ENCODE peak calls at places on chromosomes 7 and 10, in four cellular contexts. T is NCI-H526, Z is adrenal gland, U is GM12878. M is an unnamed sample.

GRCh38 chr7:618539-619355 is 99.1 kb upstream of the PDGFA start:
- DNase-seq in T (no peak), Z (no peak), U (no peak), M (no peak)

GRCh38 chr10:111087968-111088505 is 11.2 kb downstream of the ADRA2A start:
- DNase-seq in T (no peak), Z (no peak), U (no peak), M (no peak)

GRCh38 chr7:156096806-156097538 is 284.7 kb upstream of the SHH start:
- DNase-seq in T (no peak), Z (no peak), U (no peak), M (no peak)

GRCh38 chr7:122675011-122675410 is 23.9 kb downstream of the RNF133 start:
- DNase-seq in T (no peak), Z (peak), U (no peak), M (no peak)

GRCh38 chr10:121595321-121595805 is 2.9 kb downstream of the FGFR2 start:
- DNase-seq in T (no peak), Z (no peak), U (no peak), M (no peak)

GRCh38 chr7:39621784-39622411 is 1.5 kb upstream of the RALA start:
- DNase-seq in T (no peak), Z (no peak), U (no peak), M (peak)

GRCh38 chr7:150961510-150962284 is 16.4 kb downstream of the KCNH2 start:
- DNase-seq in T (no peak), Z (no peak), U (no peak), M (no peak)

GRCh38 chr7:128323489-128324362 is 20.0 kb downstream of the RBM28 start:
- DNase-seq in T (no peak), Z (peak), U (no peak), M (no peak)

GRCh38 chr10:77287647-77288120 is 349.9 kb downstream of the KCNMA1 start:
- DNase-seq in T (no peak), Z (no peak), U (no peak), M (no peak)

GRCh38 chr7:1140481-1141104 is 19.4 kb downstream of the ZFAND2A start:
- DNase-seq in T (no peak), Z (peak), U (peak), M (no peak)

GRCh38 chr7:47282790-47283496 is 299.0 kb downstream of the TNS3 start:
- DNase-seq in T (no peak), Z (no peak), U (no peak), M (no peak)

GRCh38 chr10:78304091-78305045 is 270.7 kb downstream of the RPS24 start:
- DNase-seq in T (no peak), Z (no peak), U (no peak), M (no peak)

GRCh38 chr7:50690541-50691011 is 92.1 kb downstream of the GRB10 start:
- DNase-seq in T (no peak), Z (no peak), U (no peak), M (no peak)

GRCh38 chr10:126640391-126640790 is 30.1 kb downstream of the C10orf90 start:
- DNase-seq in T (no peak), Z (no peak), U (no peak), M (no peak)

GRCh38 chr10:5283305-5284158 is 81.2 kb upstream of the UCN3 start:
- DNase-seq in T (peak), Z (peak), U (no peak), M (no peak)

GRCh38 chr10:52864459-52865106 is 92.0 kb upstream of the MBL2 start:
- DNase-seq in T (no peak), Z (peak), U (no peak), M (no peak)

GRCh38 chr10:71494470-71494869 is 97.8 kb downstream of the CDH23 start:
- DNase-seq in T (no peak), Z (no peak), U (no peak), M (no peak)

GRCh38 chr7:28298870-28299484 is 113.3 kb upstream of the CREB5 start:
- DNase-seq in T (peak), Z (peak), U (no peak), M (no peak)

GRCh38 chr10:100019824-100020160 is 10.0 kb upstream of the DNMBP start:
- DNase-seq in T (peak), Z (no peak), U (no peak), M (no peak)

GRCh38 chr7:82745117-82745516 is 301.5 kb upstream of the CACNA2D1 start:
- DNase-seq in T (no peak), Z (no peak), U (no peak), M (no peak)

GRCh38 chr7:194257-194995 is 2.1 kb downstream of the FAM20C start:
- DNase-seq in T (no peak), Z (no peak), U (no peak), M (no peak)

GRCh38 chr10:8056891-8057331 is 2.4 kb downstream of the GATA3 start:
- DNase-seq in T (no peak), Z (no peak), U (peak), M (no peak)

GRCh38 chr7:151745090-151745638 is 131.8 kb downstream of the PRKAG2 start:
- DNase-seq in T (peak), Z (peak), U (no peak), M (no peak)

GRCh38 chr10:117562896-117563737 is 20.6 kb downstream of the EMX2 start:
- DNase-seq in T (no peak), Z (no peak), U (no peak), M (no peak)

GRCh38 chr7:130141858-130142653 is 63.1 kb downstream of the TMEM209 start:
- DNase-seq in T (peak), Z (no peak), U (no peak), M (no peak)

GRCh38 chr7:134368851-134369533 is 52.3 kb upstream of the SLC35B4 start:
- DNase-seq in T (peak), Z (no peak), U (no peak), M (no peak)

GRCh38 chr10:62662471-62662870 is 142.0 kb upstream of the ADO start:
- DNase-seq in T (no peak), Z (no peak), U (no peak), M (no peak)

GRCh38 chr7:114629762-114630161 is 215.1 kb downstream of the FOXP2 start:
- DNase-seq in T (no peak), Z (no peak), U (no peak), M (no peak)

GRCh38 chr7:48511021-48511579 is 339.8 kb downstream of the ABCA13 start:
- DNase-seq in T (no peak), Z (no peak), U (no peak), M (no peak)

GRCh38 chr7:136923111-136923510 is 54.7 kb downstream of the CHRM2 start:
- DNase-seq in T (no peak), Z (no peak), U (no peak), M (no peak)

GRCh38 chr7:29231671-29232267 is 37.2 kb downstream of the CHN2 start:
- DNase-seq in T (no peak), Z (no peak), U (no peak), M (no peak)

GRCh38 chr7:112946350-112946749 is 140.3 kb downstream of the GPR85 start:
- DNase-seq in T (no peak), Z (no peak), U (no peak), M (no peak)

GRCh38 chr10:15842493-15843169 is 17.7 kb downstream of the MINDY3 start:
- DNase-seq in T (peak), Z (no peak), U (no peak), M (no peak)

GRCh38 chr10:17430647-17431355 is 23.6 kb downstream of the ST8SIA6 start:
- DNase-seq in T (peak), Z (peak), U (no peak), M (no peak)

GRCh38 chr7:132611056-132611455 is 34.8 kb upstream of the PLXNA4 start:
- DNase-seq in T (no peak), Z (no peak), U (no peak), M (no peak)

M was measured in GM12864.